ENCODE peak calls at places on chromosomes 11 and 22, in seven cellular contexts. One of them, this sample, is unnamed.

GRCh38 chr11:20207781-20208621 is 47.7 kb upstream of the DBX1 start:
- DNase-seq in iris pigment epithelial cell: no peak
- DNase-seq in activated naive CD8-positive, alpha-beta T cell treated with anti-CD3 and anti-CD28 coated beads, Interleukin-2, amount 50 U/mL, for 16 hours: no peak
- DNase-seq in astrocyte of the spinal cord: no peak
- DNase-seq in heart right ventricle: no peak
- DNase-seq in anterior cingulate cortex: no peak
- DNase-seq in left lobe of liver: no peak
- DNase-seq in this sample: no peak

GRCh38 chr11:14022821-14023220 is 60.3 kb downstream of the SPON1 start:
- DNase-seq in iris pigment epithelial cell: no peak
- DNase-seq in activated naive CD8-positive, alpha-beta T cell treated with anti-CD3 and anti-CD28 coated beads, Interleukin-2, amount 50 U/mL, for 16 hours: no peak
- DNase-seq in astrocyte of the spinal cord: no peak
- DNase-seq in heart right ventricle: no peak
- DNase-seq in anterior cingulate cortex: no peak
- DNase-seq in left lobe of liver: no peak
- DNase-seq in this sample: no peak

GRCh38 chr11:68193018-68193417 is 20.1 kb downstream of the KMT5B start:
- DNase-seq in iris pigment epithelial cell: no peak
- DNase-seq in activated naive CD8-positive, alpha-beta T cell treated with anti-CD3 and anti-CD28 coated beads, Interleukin-2, amount 50 U/mL, for 16 hours: no peak
- DNase-seq in astrocyte of the spinal cord: no peak
- DNase-seq in heart right ventricle: no peak
- DNase-seq in anterior cingulate cortex: no peak
- DNase-seq in left lobe of liver: no peak
- DNase-seq in this sample: no peak

GRCh38 chr11:64226507-64227051 is 505 bp downstream of the NUDT22 start:
- DNase-seq in iris pigment epithelial cell: no peak
- DNase-seq in activated naive CD8-positive, alpha-beta T cell treated with anti-CD3 and anti-CD28 coated beads, Interleukin-2, amount 50 U/mL, for 16 hours: no peak
- DNase-seq in astrocyte of the spinal cord: no peak
- DNase-seq in heart right ventricle: peak
- DNase-seq in anterior cingulate cortex: no peak
- DNase-seq in left lobe of liver: no peak
- DNase-seq in this sample: no peak

GRCh38 chr11:134409552-134410429 is 2.3 kb downstream of the B3GAT1 start:
- DNase-seq in iris pigment epithelial cell: no peak
- DNase-seq in activated naive CD8-positive, alpha-beta T cell treated with anti-CD3 and anti-CD28 coated beads, Interleukin-2, amount 50 U/mL, for 16 hours: no peak
- DNase-seq in astrocyte of the spinal cord: no peak
- DNase-seq in heart right ventricle: no peak
- DNase-seq in anterior cingulate cortex: no peak
- DNase-seq in left lobe of liver: no peak
- DNase-seq in this sample: no peak

GRCh38 chr22:30881361-30882180 is 87.0 kb downstream of the MORC2 start:
- DNase-seq in iris pigment epithelial cell: no peak
- DNase-seq in activated naive CD8-positive, alpha-beta T cell treated with anti-CD3 and anti-CD28 coated beads, Interleukin-2, amount 50 U/mL, for 16 hours: no peak
- DNase-seq in astrocyte of the spinal cord: no peak
- DNase-seq in heart right ventricle: peak
- DNase-seq in anterior cingulate cortex: no peak
- DNase-seq in left lobe of liver: peak
- DNase-seq in this sample: no peak

GRCh38 chr11:33525789-33526188 is 174.8 kb downstream of the C11orf91 start:
- DNase-seq in iris pigment epithelial cell: no peak
- DNase-seq in activated naive CD8-positive, alpha-beta T cell treated with anti-CD3 and anti-CD28 coated beads, Interleukin-2, amount 50 U/mL, for 16 hours: no peak
- DNase-seq in astrocyte of the spinal cord: no peak
- DNase-seq in heart right ventricle: no peak
- DNase-seq in anterior cingulate cortex: no peak
- DNase-seq in left lobe of liver: no peak
- DNase-seq in this sample: no peak

GRCh38 chr11:18310800-18311340 is 11.1 kb downstream of the HPS5 start:
- DNase-seq in iris pigment epithelial cell: peak
- DNase-seq in activated naive CD8-positive, alpha-beta T cell treated with anti-CD3 and anti-CD28 coated beads, Interleukin-2, amount 50 U/mL, for 16 hours: no peak
- DNase-seq in astrocyte of the spinal cord: peak
- DNase-seq in heart right ventricle: no peak
- DNase-seq in anterior cingulate cortex: no peak
- DNase-seq in left lobe of liver: peak
- DNase-seq in this sample: no peak

GRCh38 chr22:17774206-17774927 is at the start of gene BID:
- DNase-seq in iris pigment epithelial cell: peak
- DNase-seq in activated naive CD8-positive, alpha-beta T cell treated with anti-CD3 and anti-CD28 coated beads, Interleukin-2, amount 50 U/mL, for 16 hours: no peak
- DNase-seq in astrocyte of the spinal cord: no peak
- DNase-seq in heart right ventricle: peak
- DNase-seq in anterior cingulate cortex: no peak
- DNase-seq in left lobe of liver: no peak
- DNase-seq in this sample: no peak

GRCh38 chr11:88410636-88411035 is 73.1 kb upstream of the CTSC start:
- DNase-seq in iris pigment epithelial cell: no peak
- DNase-seq in activated naive CD8-positive, alpha-beta T cell treated with anti-CD3 and anti-CD28 coated beads, Interleukin-2, amount 50 U/mL, for 16 hours: no peak
- DNase-seq in astrocyte of the spinal cord: no peak
- DNase-seq in heart right ventricle: no peak
- DNase-seq in anterior cingulate cortex: no peak
- DNase-seq in left lobe of liver: no peak
- DNase-seq in this sample: no peak

GRCh38 chr11:126926376-126926791 is 74.2 kb downstream of the KIRREL3 start:
- DNase-seq in iris pigment epithelial cell: no peak
- DNase-seq in activated naive CD8-positive, alpha-beta T cell treated with anti-CD3 and anti-CD28 coated beads, Interleukin-2, amount 50 U/mL, for 16 hours: no peak
- DNase-seq in astrocyte of the spinal cord: peak
- DNase-seq in heart right ventricle: no peak
- DNase-seq in anterior cingulate cortex: peak
- DNase-seq in left lobe of liver: no peak
- DNase-seq in this sample: no peak

GRCh38 chr11:63914896-63915681 is 1.9 kb downstream of the RCOR2 start:
- DNase-seq in iris pigment epithelial cell: no peak
- DNase-seq in activated naive CD8-positive, alpha-beta T cell treated with anti-CD3 and anti-CD28 coated beads, Interleukin-2, amount 50 U/mL, for 16 hours: no peak
- DNase-seq in astrocyte of the spinal cord: no peak
- DNase-seq in heart right ventricle: no peak
- DNase-seq in anterior cingulate cortex: no peak
- DNase-seq in left lobe of liver: no peak
- DNase-seq in this sample: no peak

GRCh38 chr11:126489791-126490190 is 134.3 kb downstream of the ST3GAL4 start:
- DNase-seq in iris pigment epithelial cell: peak
- DNase-seq in activated naive CD8-positive, alpha-beta T cell treated with anti-CD3 and anti-CD28 coated beads, Interleukin-2, amount 50 U/mL, for 16 hours: no peak
- DNase-seq in astrocyte of the spinal cord: no peak
- DNase-seq in heart right ventricle: no peak
- DNase-seq in anterior cingulate cortex: no peak
- DNase-seq in left lobe of liver: no peak
- DNase-seq in this sample: no peak

GRCh38 chr11:128775513-128775912 is 81.6 kb downstream of the FLI1 start:
- DNase-seq in iris pigment epithelial cell: peak
- DNase-seq in activated naive CD8-positive, alpha-beta T cell treated with anti-CD3 and anti-CD28 coated beads, Interleukin-2, amount 50 U/mL, for 16 hours: no peak
- DNase-seq in astrocyte of the spinal cord: peak
- DNase-seq in heart right ventricle: no peak
- DNase-seq in anterior cingulate cortex: no peak
- DNase-seq in left lobe of liver: no peak
- DNase-seq in this sample: no peak